ENCODE peak calls at places on chromosomes 7 and 10, in ten cellular contexts. S is body of pancreas, N is upper lobe of left lung, C is sigmoid colon, Q is uterus, G is prostate gland, M is Peyer's patch, O is esophagus squamous epithelium, I is heart left ventricle, D is adrenal gland. F is an unnamed sample.

GRCh38 chr10:123808286-123808685 is 83.3 kb downstream of the CPXM2 start:
- DNase-seq in Q (no peak), M (no peak), C (no peak), D (no peak), N (no peak), S (no peak), I (no peak), O (no peak), G (no peak), F (no peak)

GRCh38 chr10:116588995-116589394 is 1.8 kb upstream of the PNLIPRP1 start:
- DNase-seq in I (no peak), N (no peak), O (no peak), C (no peak), S (no peak), M (no peak), D (no peak), G (no peak), Q (no peak), F (no peak)

GRCh38 chr10:70656489-70656888 is 15.8 kb upstream of the ADAMTS14 start:
- DNase-seq in O (no peak), S (no peak), I (peak; percentile 68), Q (no peak), C (peak; percentile 27), G (no peak), N (no peak), M (no peak), D (no peak), F (no peak)

GRCh38 chr7:36082910-36083309 is 70.1 kb upstream of the EEPD1 start:
- DNase-seq in S (no peak), D (no peak), O (no peak), G (no peak), Q (no peak), M (no peak), C (no peak), I (no peak), N (no peak), F (no peak)

GRCh38 chr7:128041203-128041602 is 10.0 kb upstream of the LRRC4 start:
- DNase-seq in I (no peak), S (no peak), N (no peak), D (peak; percentile 50), C (no peak), O (no peak), G (no peak), M (no peak), Q (no peak), F (no peak)

GRCh38 chr7:51304729-51305128 is 11.9 kb downstream of the COBL start:
- DNase-seq in M (no peak), D (no peak), G (no peak), I (no peak), N (no peak), S (no peak), C (no peak), O (no peak), Q (no peak), F (no peak)

GRCh38 chr7:139562972-139563565 is 39.6 kb downstream of the CLEC2L start:
- DNase-seq in I (no peak), S (no peak), Q (no peak), M (no peak), N (no peak), G (no peak), C (no peak), O (no peak), D (no peak), F (no peak)

GRCh38 chr7:13851756-13852155 is 137.7 kb downstream of the ETV1 start:
- DNase-seq in O (no peak), N (no peak), Q (no peak), G (no peak), M (no peak), D (no peak), C (no peak), S (no peak), I (no peak), F (no peak)

GRCh38 chr10:11207276-11207809 is 189.7 kb downstream of the CELF2 start:
- DNase-seq in S (no peak), C (no peak), N (no peak), Q (no peak), M (no peak), G (no peak), O (no peak), D (no peak), I (no peak), F (no peak)

GRCh38 chr7:69871886-69872592 is 273.8 kb downstream of the AUTS2 start:
- DNase-seq in O (no peak), G (no peak), Q (peak; percentile 18), N (no peak), D (peak; percentile 68), I (no peak), M (no peak), C (no peak), S (peak; percentile 4), F (no peak)

GRCh38 chr10:122294511-122295422 is 23.7 kb downstream of the BTBD16 start:
- DNase-seq in G (no peak), S (no peak), Q (no peak), O (no peak), M (no peak), I (no peak), N (no peak), D (no peak), C (no peak), F (no peak)

GRCh38 chr7:150341263-150342118 is at the start of gene RARRES2:
- DNase-seq in M (no peak), O (no peak), N (no peak), G (no peak), S (peak; percentile 64), C (peak; percentile 93), Q (peak; percentile 84), D (peak; percentile 89), I (peak; percentile 78), F (no peak)

GRCh38 chr10:130040351-130040750 is 70.3 kb downstream of the C10orf143 start:
- DNase-seq in N (peak; percentile 9), I (no peak), C (peak; percentile 13), O (no peak), Q (peak; percentile 2), G (no peak), S (no peak), D (no peak), M (no peak), F (no peak)

GRCh38 chr10:130038611-130039109 is 72.0 kb downstream of the C10orf143 start:
- DNase-seq in S (no peak), Q (no peak), C (peak; percentile 40), M (no peak), N (peak; percentile 8), D (no peak), G (no peak), O (no peak), I (no peak), F (no peak)

GRCh38 chr10:130040817-130041330 is 69.8 kb downstream of the C10orf143 start:
- DNase-seq in O (no peak), D (no peak), C (peak; percentile 61), M (no peak), N (peak; percentile 14), Q (peak; percentile 9), S (no peak), I (no peak), G (no peak), F (no peak)

GRCh38 chr10:130038019-130038555 is 72.5 kb downstream of the C10orf143 start:
- DNase-seq in D (no peak), S (no peak), N (peak; percentile 2), I (no peak), M (no peak), Q (no peak), G (no peak), O (no peak), C (peak; percentile 20), F (no peak)

DNA sequence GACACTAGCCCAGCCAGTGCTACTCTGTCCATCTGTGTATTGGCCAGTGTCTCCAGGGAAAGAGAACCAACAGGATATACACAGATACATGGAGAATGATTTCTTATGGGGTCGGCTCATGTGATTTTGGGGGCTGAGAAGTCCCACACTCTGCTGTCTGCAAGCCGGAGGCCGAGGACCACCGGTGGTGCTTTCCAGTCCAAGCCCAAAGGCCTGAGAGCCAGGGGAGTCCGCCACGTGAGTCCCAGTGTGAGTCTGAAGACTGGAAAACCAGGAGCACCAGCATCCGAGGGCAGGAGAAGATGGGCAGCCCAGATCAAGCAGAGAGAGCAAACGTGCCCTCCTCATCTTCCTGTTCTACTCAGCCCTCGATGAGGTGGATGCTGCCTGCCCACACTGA is 71.5 kb downstream of the C10orf143 start:
- DNase-seq in G (no peak), C (peak; percentile 33), M (no peak), O (no peak), D (no peak), S (no peak), N (peak; percentile 8), Q (peak; percentile 5), I (no peak), F (no peak)
- H3K27me3 ChIP-seq in G (no peaks in the 10 kb centered on the region), C (no peaks in the 10 kb centered on the region), M (no peaks in the 10 kb centered on the region), O (no peaks in the 10 kb centered on the region), D (peaks cover 7% of the 10 kb centered on the region), S (no peaks in the 10 kb centered on the region), N (no peaks in the 10 kb centered on the region), Q (no peaks in the 10 kb centered on the region), I (peaks cover 6% of the 10 kb centered on the region), F (no peaks in the 10 kb centered on the region)

DNA sequence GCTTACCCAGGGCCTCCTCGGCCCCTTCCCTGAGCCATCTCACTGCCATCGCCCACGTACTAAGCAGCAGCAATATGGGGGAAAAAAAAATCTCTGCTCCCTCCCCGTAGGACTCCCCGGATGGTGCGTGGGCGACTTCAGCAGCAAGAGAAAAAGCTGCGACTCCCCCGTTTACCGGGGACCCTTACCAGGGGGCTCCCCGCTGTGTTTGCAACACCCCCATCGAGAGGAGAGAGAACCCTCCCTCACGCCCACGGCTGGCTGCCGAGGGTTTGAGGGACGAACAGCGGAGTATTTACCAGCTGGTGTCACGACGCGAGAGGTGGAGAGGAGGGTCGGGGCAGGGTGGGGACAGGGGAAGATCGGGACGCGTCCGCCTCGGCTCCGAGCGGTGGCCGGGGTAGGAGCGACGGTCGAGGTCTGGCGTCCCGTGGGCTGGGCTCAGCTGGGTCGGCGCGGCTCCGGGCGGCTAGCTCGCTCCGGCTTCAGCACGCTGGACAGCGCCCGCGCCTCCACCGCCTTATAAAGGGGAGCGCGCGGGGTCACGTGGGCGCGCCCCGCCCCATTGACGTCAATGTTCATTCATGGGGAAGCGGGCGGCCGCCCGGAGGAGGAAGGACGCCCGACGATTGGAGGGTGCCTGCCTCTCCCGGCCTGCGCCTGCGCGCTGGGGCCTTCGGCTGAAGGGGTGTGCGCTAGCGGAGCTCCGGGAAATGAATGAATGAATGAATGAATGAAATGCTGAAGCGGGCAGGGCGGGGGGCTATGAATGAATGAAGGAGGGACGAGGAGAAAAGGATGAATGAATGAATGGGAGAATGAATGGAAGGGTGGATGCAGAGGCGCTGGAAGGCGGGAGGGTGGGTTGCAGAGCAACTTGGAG is at the start of gene VGF:
- DNase-seq in D (peak; percentile 92), C (peak; percentile 92), I (peak; percentile 97), M (peak; percentile 86), S (peak; percentile 96), Q (peak; percentile 77), N (peak; percentile 91), G (peak; percentile 85), O (peak; percentile 68), F (peak; percentile 78)
- TF ChIP-seq POLR2A in D (no peak), C (no peak), I (no peak), M (no peak), S (peak; percentile 38), Q (no peak), N (no peak), G (peak; percentile 10), O (no peak), F (no peak)

GRCh38 chr7:158406364-158406763 is 181.3 kb downstream of the PTPRN2 start:
- DNase-seq in N (no peak), G (no peak), Q (no peak), O (no peak), M (no peak), D (no peak), S (no peak), C (no peak), I (no peak), F (no peak)
- H3K36me3 ChIP-seq in N (no peaks in the 10 kb centered on the region), G (no peaks in the 10 kb centered on the region), Q (no peaks in the 10 kb centered on the region), O (no peaks in the 10 kb centered on the region), M (no peaks in the 10 kb centered on the region), D (no peaks in the 10 kb centered on the region), S (no peaks in the 10 kb centered on the region), C (no peaks in the 10 kb centered on the region), I (no peaks in the 10 kb centered on the region), F (no peaks in the 10 kb centered on the region)

GRCh38 chr10:77601488-77601887 is 36.1 kb downstream of the KCNMA1 start:
- DNase-seq in C (peak; percentile 61), N (no peak), G (no peak), M (no peak), S (peak; percentile 75), I (no peak), D (peak; percentile 77), O (no peak), Q (no peak), F (no peak)
- H3K27me3 ChIP-seq in C (no peaks in the 10 kb centered on the region), N (no peaks in the 10 kb centered on the region), G (no peaks in the 10 kb centered on the region), M (no peaks in the 10 kb centered on the region), S (no peaks in the 10 kb centered on the region), I (peaks cover 6% of the 10 kb centered on the region), D (no peaks in the 10 kb centered on the region), O (no peaks in the 10 kb centered on the region), Q (no peaks in the 10 kb centered on the region), F (no peaks in the 10 kb centered on the region)